ENCODE peak calls at places on chromosomes 4 and X, in five cellular contexts. One of them, this sample, is unnamed.
A peak's percentile ranks its signal among the peaks of the same experiment; 100 is the strongest.

GRCh38 chr4:4356106-4357041 is 30.5 kb upstream of the NSG1 start:
- DNase-seq in MG63: no peak
- DNase-seq in activated naive CD8-positive, alpha-beta T cell treated with anti-CD3 and anti-CD28 coated beads, Interleukin-2, amount 50 U/mL, for 24 hours: no peak
- DNase-seq in nephron progenitor cell: peak; percentile 22
- DNase-seq in pons: no peak
- DNase-seq in this sample: peak; percentile 43

GRCh38 chr4:89939994-89940393 is 45.3 kb downstream of the MMRN1 start:
- DNase-seq in MG63: peak; percentile 23
- DNase-seq in activated naive CD8-positive, alpha-beta T cell treated with anti-CD3 and anti-CD28 coated beads, Interleukin-2, amount 50 U/mL, for 24 hours: no peak
- DNase-seq in nephron progenitor cell: no peak
- DNase-seq in pons: peak; percentile 27
- DNase-seq in this sample: no peak

GRCh38 chr4:99276454-99276853 is 14.3 kb downstream of the ADH1A start:
- DNase-seq in MG63: no peak
- DNase-seq in activated naive CD8-positive, alpha-beta T cell treated with anti-CD3 and anti-CD28 coated beads, Interleukin-2, amount 50 U/mL, for 24 hours: no peak
- DNase-seq in nephron progenitor cell: no peak
- DNase-seq in pons: no peak
- DNase-seq in this sample: no peak

GRCh38 chrX:123728001-123728400 is 4.9 kb downstream of the THOC2 start:
- DNase-seq in MG63: no peak
- DNase-seq in activated naive CD8-positive, alpha-beta T cell treated with anti-CD3 and anti-CD28 coated beads, Interleukin-2, amount 50 U/mL, for 24 hours: no peak
- DNase-seq in nephron progenitor cell: no peak
- DNase-seq in pons: no peak
- DNase-seq in this sample: no peak

GRCh38 chr4:6834867-6835266 is 52.3 kb downstream of the KIAA0232 start:
- DNase-seq in MG63: peak; percentile 24
- DNase-seq in activated naive CD8-positive, alpha-beta T cell treated with anti-CD3 and anti-CD28 coated beads, Interleukin-2, amount 50 U/mL, for 24 hours: no peak
- DNase-seq in nephron progenitor cell: no peak
- DNase-seq in pons: no peak
- DNase-seq in this sample: no peak

GRCh38 chrX:54891573-54891972 is 29.1 kb upstream of the TRO start:
- DNase-seq in MG63: peak; percentile 1
- DNase-seq in activated naive CD8-positive, alpha-beta T cell treated with anti-CD3 and anti-CD28 coated beads, Interleukin-2, amount 50 U/mL, for 24 hours: peak; percentile 10
- DNase-seq in nephron progenitor cell: peak; percentile 3
- DNase-seq in pons: peak; percentile 65
- DNase-seq in this sample: no peak

GRCh38 chrX:101452051-101452450 is 33.2 kb upstream of the ARMCX4 start:
- DNase-seq in MG63: no peak
- DNase-seq in activated naive CD8-positive, alpha-beta T cell treated with anti-CD3 and anti-CD28 coated beads, Interleukin-2, amount 50 U/mL, for 24 hours: no peak
- DNase-seq in nephron progenitor cell: no peak
- DNase-seq in pons: peak; percentile 1
- DNase-seq in this sample: no peak

GRCh38 chr4:41145571-41146078 is 68.7 kb downstream of the APBB2 start:
- DNase-seq in MG63: peak; percentile 34
- DNase-seq in activated naive CD8-positive, alpha-beta T cell treated with anti-CD3 and anti-CD28 coated beads, Interleukin-2, amount 50 U/mL, for 24 hours: no peak
- DNase-seq in nephron progenitor cell: no peak
- DNase-seq in pons: peak; percentile 92
- DNase-seq in this sample: peak; percentile 63

GRCh38 chr4:153748378-153748777 is 11.4 kb downstream of the RNF175 start:
- DNase-seq in MG63: peak; percentile 65
- DNase-seq in activated naive CD8-positive, alpha-beta T cell treated with anti-CD3 and anti-CD28 coated beads, Interleukin-2, amount 50 U/mL, for 24 hours: no peak
- DNase-seq in nephron progenitor cell: no peak
- DNase-seq in pons: no peak
- DNase-seq in this sample: peak; percentile 61

GRCh38 chrX:13085533-13085932 is 41.1 kb upstream of the FAM9C start:
- DNase-seq in MG63: no peak
- DNase-seq in activated naive CD8-positive, alpha-beta T cell treated with anti-CD3 and anti-CD28 coated beads, Interleukin-2, amount 50 U/mL, for 24 hours: peak; percentile 44
- DNase-seq in nephron progenitor cell: no peak
- DNase-seq in pons: no peak
- DNase-seq in this sample: no peak

GRCh38 chr4:58138786-58139185 is 1028.6 kb upstream of the IGFBP7 start:
- DNase-seq in MG63: no peak
- DNase-seq in activated naive CD8-positive, alpha-beta T cell treated with anti-CD3 and anti-CD28 coated beads, Interleukin-2, amount 50 U/mL, for 24 hours: no peak
- DNase-seq in nephron progenitor cell: no peak
- DNase-seq in pons: no peak
- DNase-seq in this sample: no peak

GRCh38 chrX:38570396-38570795 is 9.1 kb downstream of the TSPAN7 start:
- DNase-seq in MG63: no peak
- DNase-seq in activated naive CD8-positive, alpha-beta T cell treated with anti-CD3 and anti-CD28 coated beads, Interleukin-2, amount 50 U/mL, for 24 hours: no peak
- DNase-seq in nephron progenitor cell: no peak
- DNase-seq in pons: no peak
- DNase-seq in this sample: no peak

GRCh38 chr4:153113838-153114105 is 90.5 kb upstream of the TRIM2 start:
- DNase-seq in MG63: no peak
- DNase-seq in activated naive CD8-positive, alpha-beta T cell treated with anti-CD3 and anti-CD28 coated beads, Interleukin-2, amount 50 U/mL, for 24 hours: no peak
- DNase-seq in nephron progenitor cell: no peak
- DNase-seq in pons: no peak
- DNase-seq in this sample: no peak

GRCh38 chr4:87093443-87094123 is 126.8 kb downstream of the KLHL8 start:
- DNase-seq in MG63: no peak
- DNase-seq in activated naive CD8-positive, alpha-beta T cell treated with anti-CD3 and anti-CD28 coated beads, Interleukin-2, amount 50 U/mL, for 24 hours: peak; percentile 35
- DNase-seq in nephron progenitor cell: no peak
- DNase-seq in pons: peak; percentile 80
- DNase-seq in this sample: peak; percentile 14

GRCh38 chr4:125985856-125986255 is 671.1 kb downstream of the FAT4 start:
- DNase-seq in MG63: no peak
- DNase-seq in activated naive CD8-positive, alpha-beta T cell treated with anti-CD3 and anti-CD28 coated beads, Interleukin-2, amount 50 U/mL, for 24 hours: no peak
- DNase-seq in nephron progenitor cell: no peak
- DNase-seq in pons: no peak
- DNase-seq in this sample: peak; percentile 55

GRCh38 chrX:75968293-75968692 is 183.2 kb upstream of the MAGEE2 start:
- DNase-seq in MG63: no peak
- DNase-seq in activated naive CD8-positive, alpha-beta T cell treated with anti-CD3 and anti-CD28 coated beads, Interleukin-2, amount 50 U/mL, for 24 hours: peak; percentile 2
- DNase-seq in nephron progenitor cell: no peak
- DNase-seq in pons: no peak
- DNase-seq in this sample: no peak

GRCh38 chr4:34964613-34965012 is 1279.7 kb downstream of the ARAP2 start:
- DNase-seq in MG63: no peak
- DNase-seq in activated naive CD8-positive, alpha-beta T cell treated with anti-CD3 and anti-CD28 coated beads, Interleukin-2, amount 50 U/mL, for 24 hours: no peak
- DNase-seq in nephron progenitor cell: no peak
- DNase-seq in pons: no peak
- DNase-seq in this sample: no peak

GRCh38 chrX:123860506-123860840 is 620 bp downstream of the XIAP start:
- DNase-seq in MG63: no peak
- DNase-seq in activated naive CD8-positive, alpha-beta T cell treated with anti-CD3 and anti-CD28 coated beads, Interleukin-2, amount 50 U/mL, for 24 hours: no peak
- DNase-seq in nephron progenitor cell: no peak
- DNase-seq in pons: peak; percentile 61
- DNase-seq in this sample: no peak

GRCh38 chrX:123088331-123088730 is 95.7 kb upstream of the GRIA3 start:
- DNase-seq in MG63: no peak
- DNase-seq in activated naive CD8-positive, alpha-beta T cell treated with anti-CD3 and anti-CD28 coated beads, Interleukin-2, amount 50 U/mL, for 24 hours: no peak
- DNase-seq in nephron progenitor cell: no peak
- DNase-seq in pons: no peak
- DNase-seq in this sample: no peak

GRCh38 chr4:20317424-20317985 is 65.8 kb downstream of the SLIT2 start:
- DNase-seq in MG63: no peak
- DNase-seq in activated naive CD8-positive, alpha-beta T cell treated with anti-CD3 and anti-CD28 coated beads, Interleukin-2, amount 50 U/mL, for 24 hours: no peak
- DNase-seq in nephron progenitor cell: no peak
- DNase-seq in pons: peak; percentile 73
- DNase-seq in this sample: no peak

GRCh38 chr4:25949166-25949748 is 35.2 kb downstream of the SMIM20 start:
- DNase-seq in MG63: no peak
- DNase-seq in activated naive CD8-positive, alpha-beta T cell treated with anti-CD3 and anti-CD28 coated beads, Interleukin-2, amount 50 U/mL, for 24 hours: no peak
- DNase-seq in nephron progenitor cell: peak; percentile 41
- DNase-seq in pons: no peak
- DNase-seq in this sample: no peak

GRCh38 chr4:25861951-25862410 is 807 bp downstream of the SEL1L3 start:
- DNase-seq in MG63: peak; percentile 24
- DNase-seq in activated naive CD8-positive, alpha-beta T cell treated with anti-CD3 and anti-CD28 coated beads, Interleukin-2, amount 50 U/mL, for 24 hours: peak; percentile 33
- DNase-seq in nephron progenitor cell: peak; percentile 33
- DNase-seq in pons: peak; percentile 15
- DNase-seq in this sample: peak; percentile 41

GRCh38 chr4:76980280-76980679 is 30.7 kb downstream of the SEPTIN11 start:
- DNase-seq in MG63: no peak
- DNase-seq in activated naive CD8-positive, alpha-beta T cell treated with anti-CD3 and anti-CD28 coated beads, Interleukin-2, amount 50 U/mL, for 24 hours: no peak
- DNase-seq in nephron progenitor cell: no peak
- DNase-seq in pons: no peak
- DNase-seq in this sample: no peak

GRCh38 chr4:86670739-86671138 is 76.6 kb downstream of the PTPN13 start:
- DNase-seq in MG63: no peak
- DNase-seq in activated naive CD8-positive, alpha-beta T cell treated with anti-CD3 and anti-CD28 coated beads, Interleukin-2, amount 50 U/mL, for 24 hours: no peak
- DNase-seq in nephron progenitor cell: no peak
- DNase-seq in pons: no peak
- DNase-seq in this sample: no peak

GRCh38 chrX:130725519-130725918 is 177.5 kb downstream of the ENOX2 start:
- DNase-seq in MG63: no peak
- DNase-seq in activated naive CD8-positive, alpha-beta T cell treated with anti-CD3 and anti-CD28 coated beads, Interleukin-2, amount 50 U/mL, for 24 hours: no peak
- DNase-seq in nephron progenitor cell: no peak
- DNase-seq in pons: no peak
- DNase-seq in this sample: no peak

GRCh38 chrX:124023838-124024238 is 62.3 kb downstream of the STAG2 start:
- DNase-seq in MG63: no peak
- DNase-seq in activated naive CD8-positive, alpha-beta T cell treated with anti-CD3 and anti-CD28 coated beads, Interleukin-2, amount 50 U/mL, for 24 hours: no peak
- DNase-seq in nephron progenitor cell: no peak
- DNase-seq in pons: no peak
- DNase-seq in this sample: no peak

GRCh38 chr4:2941138-2942036 is 21.8 kb downstream of the NOP14 start:
- DNase-seq in MG63: no peak
- DNase-seq in activated naive CD8-positive, alpha-beta T cell treated with anti-CD3 and anti-CD28 coated beads, Interleukin-2, amount 50 U/mL, for 24 hours: no peak
- DNase-seq in nephron progenitor cell: no peak
- DNase-seq in pons: no peak
- DNase-seq in this sample: peak; percentile 0

GRCh38 chr4:26912810-26913209 is 52.2 kb downstream of the STIM2 start:
- DNase-seq in MG63: no peak
- DNase-seq in activated naive CD8-positive, alpha-beta T cell treated with anti-CD3 and anti-CD28 coated beads, Interleukin-2, amount 50 U/mL, for 24 hours: no peak
- DNase-seq in nephron progenitor cell: no peak
- DNase-seq in pons: no peak
- DNase-seq in this sample: no peak

GRCh38 chrX:31057291-31057690 is 14.6 kb downstream of the FTHL17 start:
- DNase-seq in MG63: no peak
- DNase-seq in activated naive CD8-positive, alpha-beta T cell treated with anti-CD3 and anti-CD28 coated beads, Interleukin-2, amount 50 U/mL, for 24 hours: no peak
- DNase-seq in nephron progenitor cell: no peak
- DNase-seq in pons: no peak
- DNase-seq in this sample: no peak

GRCh38 chr4:5165419-5166369 is 114.4 kb downstream of the STK32B start:
- DNase-seq in MG63: peak; percentile 63
- DNase-seq in activated naive CD8-positive, alpha-beta T cell treated with anti-CD3 and anti-CD28 coated beads, Interleukin-2, amount 50 U/mL, for 24 hours: no peak
- DNase-seq in nephron progenitor cell: no peak
- DNase-seq in pons: no peak
- DNase-seq in this sample: peak; percentile 94

GRCh38 chrX:23692166-23692565 is 24.9 kb downstream of the PRDX4 start:
- DNase-seq in MG63: no peak
- DNase-seq in activated naive CD8-positive, alpha-beta T cell treated with anti-CD3 and anti-CD28 coated beads, Interleukin-2, amount 50 U/mL, for 24 hours: no peak
- DNase-seq in nephron progenitor cell: no peak
- DNase-seq in pons: no peak
- DNase-seq in this sample: no peak

GRCh38 chr4:178105223-178105622 is 663.0 kb upstream of the AGA start:
- DNase-seq in MG63: no peak
- DNase-seq in activated naive CD8-positive, alpha-beta T cell treated with anti-CD3 and anti-CD28 coated beads, Interleukin-2, amount 50 U/mL, for 24 hours: no peak
- DNase-seq in nephron progenitor cell: no peak
- DNase-seq in pons: no peak
- DNase-seq in this sample: no peak